ENCODE peak calls at places on chromosomes 3 and 15, in ten cellular contexts. One of them, this sample, is unnamed.
A peak's percentile ranks its signal among the peaks of the same experiment; 100 is the strongest.

GRCh38 chr15:31598620-31599019 is 272.0 kb downstream of the KLF13 start:
- DNase-seq in AG04450: no peak
- DNase-seq in fibroblast of pulmonary artery: no peak
- DNase-seq in B cell: no peak
- DNase-seq in midbrain: no peak
- DNase-seq in T-helper 1 cell: no peak
- DNase-seq in AG09319: no peak
- DNase-seq in Karpas-422: no peak
- DNase-seq in WERI-Rb-1: peak; percentile 71
- DNase-seq in caudate nucleus: no peak
- DNase-seq in this sample: no peak

GRCh38 chr15:29802411-29802810 is 19.9 kb downstream of the TJP1 start:
- DNase-seq in AG04450: no peak
- DNase-seq in WERI-Rb-1: no peak
- DNase-seq in fibroblast of pulmonary artery: no peak
- DNase-seq in B cell: no peak
- DNase-seq in AG09319: no peak
- DNase-seq in caudate nucleus: no peak
- DNase-seq in T-helper 1 cell: no peak
- DNase-seq in midbrain: no peak
- DNase-seq in Karpas-422: no peak
- DNase-seq in this sample: no peak

GRCh38 chr3:98291332-98291957 is 9.1 kb downstream of the OR5H2 start:
- DNase-seq in Karpas-422: no peak
- DNase-seq in B cell: no peak
- DNase-seq in fibroblast of pulmonary artery: no peak
- DNase-seq in midbrain: no peak
- DNase-seq in caudate nucleus: no peak
- DNase-seq in AG04450: no peak
- DNase-seq in AG09319: no peak
- DNase-seq in WERI-Rb-1: no peak
- DNase-seq in T-helper 1 cell: no peak
- DNase-seq in this sample: no peak

GRCh38 chr3:38579146-38579545 is 70.3 kb downstream of the SCN5A start:
- DNase-seq in AG09319: no peak
- DNase-seq in caudate nucleus: no peak
- DNase-seq in midbrain: no peak
- DNase-seq in WERI-Rb-1: no peak
- DNase-seq in AG04450: no peak
- DNase-seq in B cell: no peak
- DNase-seq in T-helper 1 cell: no peak
- DNase-seq in fibroblast of pulmonary artery: peak; percentile 19
- DNase-seq in Karpas-422: no peak
- DNase-seq in this sample: no peak

GRCh38 chr3:72892081-72892763 is 4.4 kb downstream of the GXYLT2 start:
- DNase-seq in fibroblast of pulmonary artery: peak; percentile 95
- DNase-seq in AG04450: peak; percentile 77
- DNase-seq in AG09319: peak; percentile 83
- DNase-seq in WERI-Rb-1: no peak
- DNase-seq in B cell: no peak
- DNase-seq in caudate nucleus: peak; percentile 58
- DNase-seq in Karpas-422: no peak
- DNase-seq in midbrain: peak; percentile 88
- DNase-seq in T-helper 1 cell: no peak
- DNase-seq in this sample: no peak

GRCh38 chr15:60363024-60363674 is 34.6 kb downstream of the ANXA2 start:
- DNase-seq in T-helper 1 cell: no peak
- DNase-seq in caudate nucleus: no peak
- DNase-seq in B cell: no peak
- DNase-seq in fibroblast of pulmonary artery: no peak
- DNase-seq in AG09319: no peak
- DNase-seq in AG04450: no peak
- DNase-seq in midbrain: no peak
- DNase-seq in WERI-Rb-1: no peak
- DNase-seq in Karpas-422: no peak
- DNase-seq in this sample: peak; percentile 44

GRCh38 chr3:42205800-42206514 is 60.0 kb downstream of the CCK start:
- DNase-seq in T-helper 1 cell: no peak
- DNase-seq in AG09319: no peak
- DNase-seq in fibroblast of pulmonary artery: no peak
- DNase-seq in WERI-Rb-1: no peak
- DNase-seq in Karpas-422: no peak
- DNase-seq in midbrain: no peak
- DNase-seq in caudate nucleus: no peak
- DNase-seq in B cell: no peak
- DNase-seq in AG04450: no peak
- DNase-seq in this sample: no peak

GRCh38 chr3:43852066-43852465 is 161.3 kb downstream of the ABHD5 start:
- DNase-seq in Karpas-422: peak; percentile 24
- DNase-seq in midbrain: no peak
- DNase-seq in AG09319: no peak
- DNase-seq in AG04450: peak; percentile 48
- DNase-seq in T-helper 1 cell: no peak
- DNase-seq in fibroblast of pulmonary artery: no peak
- DNase-seq in B cell: no peak
- DNase-seq in WERI-Rb-1: no peak
- DNase-seq in caudate nucleus: no peak
- DNase-seq in this sample: no peak

GRCh38 chr3:141382571-141382970 is 14.3 kb downstream of the ZBTB38 start:
- DNase-seq in AG09319: no peak
- DNase-seq in midbrain: no peak
- DNase-seq in T-helper 1 cell: no peak
- DNase-seq in fibroblast of pulmonary artery: no peak
- DNase-seq in B cell: no peak
- DNase-seq in Karpas-422: no peak
- DNase-seq in caudate nucleus: no peak
- DNase-seq in WERI-Rb-1: peak; percentile 93
- DNase-seq in AG04450: no peak
- DNase-seq in this sample: no peak

GRCh38 chr15:84970832-84971231 is 10.8 kb upstream of the PDE8A start:
- DNase-seq in caudate nucleus: no peak
- DNase-seq in T-helper 1 cell: no peak
- DNase-seq in midbrain: no peak
- DNase-seq in AG09319: no peak
- DNase-seq in WERI-Rb-1: no peak
- DNase-seq in fibroblast of pulmonary artery: no peak
- DNase-seq in AG04450: no peak
- DNase-seq in B cell: no peak
- DNase-seq in Karpas-422: no peak
- DNase-seq in this sample: no peak

This sample was measured in DMS 273 treated with DMSO at 0.1 percent for 48 hours.